ENCODE peak calls at places on chromosome 10, in ten cellular contexts. One of them, this sample, is unnamed.

GRCh38 chr10:96473866-96474265 is 39.9 kb downstream of the TLL2 start:
- DNase-seq in cardiac muscle cell: no peak
- DNase-seq in pancreas: no peak
- DNase-seq in astrocyte of the spinal cord: no peak
- DNase-seq in Jurkat, Clone E6-1: no peak
- DNase-seq in body of pancreas: no peak
- DNase-seq in transverse colon: no peak
- DNase-seq in SJSA1: no peak
- DNase-seq in AG09309: no peak
- DNase-seq in cardiac fibroblast: no peak
- DNase-seq in this sample: no peak

GRCh38 chr10:70967591-70968588 is 79.5 kb upstream of the PCBD1 start:
- DNase-seq in cardiac muscle cell: peak
- DNase-seq in AG09309: no peak
- DNase-seq in cardiac fibroblast: peak
- DNase-seq in astrocyte of the spinal cord: peak
- DNase-seq in pancreas: no peak
- DNase-seq in body of pancreas: no peak
- DNase-seq in Jurkat, Clone E6-1: no peak
- DNase-seq in transverse colon: no peak
- DNase-seq in SJSA1: no peak
- DNase-seq in this sample: no peak

GRCh38 chr10:121080324-121080807 is 229.2 kb downstream of the WDR11 start:
- DNase-seq in cardiac fibroblast: no peak
- DNase-seq in Jurkat, Clone E6-1: no peak
- DNase-seq in cardiac muscle cell: peak
- DNase-seq in SJSA1: no peak
- DNase-seq in pancreas: no peak
- DNase-seq in AG09309: no peak
- DNase-seq in body of pancreas: peak
- DNase-seq in astrocyte of the spinal cord: no peak
- DNase-seq in transverse colon: peak
- DNase-seq in this sample: no peak

GRCh38 chr10:51501396-51501795 is 198.0 kb downstream of the CSTF2T start:
- DNase-seq in AG09309: no peak
- DNase-seq in pancreas: no peak
- DNase-seq in SJSA1: no peak
- DNase-seq in cardiac muscle cell: peak
- DNase-seq in astrocyte of the spinal cord: no peak
- DNase-seq in transverse colon: no peak
- DNase-seq in body of pancreas: no peak
- DNase-seq in Jurkat, Clone E6-1: no peak
- DNase-seq in cardiac fibroblast: peak
- DNase-seq in this sample: no peak

GRCh38 chr10:74293686-74294365 is 142.8 kb downstream of the ADK start:
- DNase-seq in transverse colon: no peak
- DNase-seq in cardiac fibroblast: peak
- DNase-seq in Jurkat, Clone E6-1: no peak
- DNase-seq in body of pancreas: peak
- DNase-seq in cardiac muscle cell: peak
- DNase-seq in SJSA1: peak
- DNase-seq in AG09309: peak
- DNase-seq in pancreas: no peak
- DNase-seq in astrocyte of the spinal cord: peak
- DNase-seq in this sample: no peak

GRCh38 chr10:29797616-29798015 is 162.8 kb upstream of the SVIL start:
- DNase-seq in transverse colon: no peak
- DNase-seq in astrocyte of the spinal cord: no peak
- DNase-seq in AG09309: no peak
- DNase-seq in pancreas: no peak
- DNase-seq in cardiac fibroblast: no peak
- DNase-seq in cardiac muscle cell: no peak
- DNase-seq in SJSA1: no peak
- DNase-seq in Jurkat, Clone E6-1: no peak
- DNase-seq in body of pancreas: no peak
- DNase-seq in this sample: no peak

GRCh38 chr10:99785646-99786045 is 3.2 kb downstream of the ABCC2 start:
- DNase-seq in pancreas: no peak
- DNase-seq in AG09309: no peak
- DNase-seq in transverse colon: no peak
- DNase-seq in SJSA1: no peak
- DNase-seq in Jurkat, Clone E6-1: no peak
- DNase-seq in body of pancreas: no peak
- DNase-seq in cardiac fibroblast: no peak
- DNase-seq in astrocyte of the spinal cord: no peak
- DNase-seq in cardiac muscle cell: no peak
- DNase-seq in this sample: no peak

GRCh38 chr10:99555371-99556224 is 22.9 kb downstream of the NKX2-3 start:
- DNase-seq in Jurkat, Clone E6-1: no peak
- DNase-seq in cardiac fibroblast: no peak
- DNase-seq in pancreas: no peak
- DNase-seq in SJSA1: no peak
- DNase-seq in body of pancreas: no peak
- DNase-seq in transverse colon: no peak
- DNase-seq in AG09309: no peak
- DNase-seq in cardiac muscle cell: no peak
- DNase-seq in astrocyte of the spinal cord: no peak
- DNase-seq in this sample: no peak

GRCh38 chr10:70815504-70816219 is at the start of gene SGPL1:
- DNase-seq in pancreas: peak
- DNase-seq in AG09309: peak
- DNase-seq in cardiac fibroblast: peak
- DNase-seq in cardiac muscle cell: peak
- DNase-seq in Jurkat, Clone E6-1: peak
- DNase-seq in transverse colon: peak
- DNase-seq in SJSA1: peak
- DNase-seq in astrocyte of the spinal cord: peak
- DNase-seq in body of pancreas: peak
- DNase-seq in this sample: peak

GRCh38 chr10:46531737-46532136 is 24.7 kb downstream of the GPRIN2 start:
- DNase-seq in cardiac muscle cell: no peak
- DNase-seq in AG09309: no peak
- DNase-seq in cardiac fibroblast: no peak
- DNase-seq in pancreas: no peak
- DNase-seq in Jurkat, Clone E6-1: no peak
- DNase-seq in astrocyte of the spinal cord: no peak
- DNase-seq in SJSA1: no peak
- DNase-seq in body of pancreas: no peak
- DNase-seq in transverse colon: no peak
- DNase-seq in this sample: no peak

GRCh38 chr10:104809288-104810090 is 168.4 kb downstream of the SORCS3 start:
- DNase-seq in cardiac fibroblast: no peak
- DNase-seq in SJSA1: no peak
- DNase-seq in pancreas: no peak
- DNase-seq in AG09309: no peak
- DNase-seq in transverse colon: no peak
- DNase-seq in cardiac muscle cell: no peak
- DNase-seq in body of pancreas: no peak
- DNase-seq in astrocyte of the spinal cord: peak
- DNase-seq in Jurkat, Clone E6-1: peak
- DNase-seq in this sample: no peak

GRCh38 chr10:7891634-7892033 is 73.3 kb downstream of the TAF3 start:
- DNase-seq in body of pancreas: no peak
- DNase-seq in cardiac muscle cell: peak
- DNase-seq in transverse colon: no peak
- DNase-seq in pancreas: no peak
- DNase-seq in AG09309: no peak
- DNase-seq in SJSA1: peak
- DNase-seq in cardiac fibroblast: peak
- DNase-seq in Jurkat, Clone E6-1: no peak
- DNase-seq in astrocyte of the spinal cord: peak
- DNase-seq in this sample: no peak

GRCh38 chr10:74949843-74950765 is 123.7 kb downstream of the KAT6B start:
- DNase-seq in Jurkat, Clone E6-1: no peak
- DNase-seq in AG09309: no peak
- DNase-seq in transverse colon: no peak
- DNase-seq in cardiac muscle cell: no peak
- DNase-seq in cardiac fibroblast: no peak
- DNase-seq in body of pancreas: no peak
- DNase-seq in astrocyte of the spinal cord: no peak
- DNase-seq in pancreas: no peak
- DNase-seq in SJSA1: no peak
- DNase-seq in this sample: no peak

GRCh38 chr10:6578221-6579192 is 1.6 kb downstream of the PRKCQ start:
- DNase-seq in pancreas: no peak
- DNase-seq in astrocyte of the spinal cord: no peak
- DNase-seq in SJSA1: no peak
- DNase-seq in body of pancreas: no peak
- DNase-seq in cardiac muscle cell: no peak
- DNase-seq in transverse colon: no peak
- DNase-seq in cardiac fibroblast: no peak
- DNase-seq in AG09309: no peak
- DNase-seq in Jurkat, Clone E6-1: peak
- DNase-seq in this sample: peak

GRCh38 chr10:6579904-6580278 is at the start of gene PRKCQ:
- DNase-seq in body of pancreas: peak
- DNase-seq in Jurkat, Clone E6-1: no peak
- DNase-seq in cardiac fibroblast: peak
- DNase-seq in astrocyte of the spinal cord: peak
- DNase-seq in cardiac muscle cell: peak
- DNase-seq in SJSA1: peak
- DNase-seq in AG09309: no peak
- DNase-seq in pancreas: peak
- DNase-seq in transverse colon: peak
- DNase-seq in this sample: no peak

GRCh38 chr10:6581750-6582697 is 1.9 kb upstream of the PRKCQ start:
- DNase-seq in pancreas: no peak
- DNase-seq in transverse colon: no peak
- DNase-seq in Jurkat, Clone E6-1: no peak
- DNase-seq in AG09309: no peak
- DNase-seq in cardiac muscle cell: no peak
- DNase-seq in cardiac fibroblast: no peak
- DNase-seq in body of pancreas: no peak
- DNase-seq in SJSA1: no peak
- DNase-seq in astrocyte of the spinal cord: no peak
- DNase-seq in this sample: no peak

GRCh38 chr10:6580279-6581029 is 378 bp upstream of the PRKCQ start:
- DNase-seq in Jurkat, Clone E6-1: no peak
- DNase-seq in transverse colon: peak
- DNase-seq in cardiac muscle cell: peak
- DNase-seq in cardiac fibroblast: peak
- DNase-seq in SJSA1: peak
- DNase-seq in AG09309: no peak
- DNase-seq in astrocyte of the spinal cord: peak
- DNase-seq in pancreas: peak
- DNase-seq in body of pancreas: peak
- DNase-seq in this sample: peak

GRCh38 chr10:6579193-6579903 is 728 bp downstream of the PRKCQ start:
- DNase-seq in pancreas: peak
- DNase-seq in AG09309: no peak
- DNase-seq in astrocyte of the spinal cord: peak
- DNase-seq in cardiac fibroblast: no peak
- DNase-seq in Jurkat, Clone E6-1: no peak
- DNase-seq in body of pancreas: peak
- DNase-seq in cardiac muscle cell: no peak
- DNase-seq in transverse colon: no peak
- DNase-seq in SJSA1: no peak
- DNase-seq in this sample: peak
- H3K4me3 ChIP-seq in pancreas: peak
- H3K4me3 ChIP-seq in AG09309: no peak
- H3K4me3 ChIP-seq in astrocyte of the spinal cord: peak
- H3K4me3 ChIP-seq in cardiac fibroblast: peak
- H3K4me3 ChIP-seq in Jurkat, Clone E6-1: peak
- H3K4me3 ChIP-seq in body of pancreas: no peak
- H3K4me3 ChIP-seq in cardiac muscle cell: peak
- H3K4me3 ChIP-seq in transverse colon: peak
- H3K4me3 ChIP-seq in SJSA1: no peak
- H3K4me3 ChIP-seq in this sample: peak

GRCh38 chr10:79905322-79906314 is 43.3 kb downstream of the SFTPD start:
- DNase-seq in SJSA1: peak
- DNase-seq in transverse colon: no peak
- DNase-seq in cardiac fibroblast: peak
- DNase-seq in AG09309: peak
- DNase-seq in cardiac muscle cell: peak
- DNase-seq in body of pancreas: peak
- DNase-seq in Jurkat, Clone E6-1: no peak
- DNase-seq in pancreas: no peak
- DNase-seq in astrocyte of the spinal cord: peak
- DNase-seq in this sample: no peak

GRCh38 chr10:79910344-79910743 is 38.6 kb downstream of the SFTPD start:
- DNase-seq in Jurkat, Clone E6-1: no peak
- DNase-seq in transverse colon: no peak
- DNase-seq in body of pancreas: peak
- DNase-seq in pancreas: no peak
- DNase-seq in astrocyte of the spinal cord: no peak
- DNase-seq in AG09309: no peak
- DNase-seq in SJSA1: no peak
- DNase-seq in cardiac muscle cell: no peak
- DNase-seq in cardiac fibroblast: no peak
- DNase-seq in this sample: no peak

GRCh38 chr10:79904671-79905321 is 44.1 kb downstream of the SFTPD start:
- DNase-seq in Jurkat, Clone E6-1: no peak
- DNase-seq in SJSA1: peak
- DNase-seq in AG09309: peak
- DNase-seq in cardiac muscle cell: peak
- DNase-seq in body of pancreas: peak
- DNase-seq in transverse colon: peak
- DNase-seq in cardiac fibroblast: peak
- DNase-seq in astrocyte of the spinal cord: peak
- DNase-seq in pancreas: peak
- DNase-seq in this sample: no peak
- H3K4me3 ChIP-seq in Jurkat, Clone E6-1: peak
- H3K4me3 ChIP-seq in SJSA1: peak
- H3K4me3 ChIP-seq in AG09309: peak
- H3K4me3 ChIP-seq in cardiac muscle cell: peak
- H3K4me3 ChIP-seq in body of pancreas: peak
- H3K4me3 ChIP-seq in transverse colon: peak
- H3K4me3 ChIP-seq in cardiac fibroblast: peak
- H3K4me3 ChIP-seq in astrocyte of the spinal cord: peak
- H3K4me3 ChIP-seq in pancreas: peak
- H3K4me3 ChIP-seq in this sample: no peak

GRCh38 chr10:69229565-69229886 is 9.4 kb downstream of the HKDC1 start:
- DNase-seq in SJSA1: no peak
- DNase-seq in cardiac muscle cell: no peak
- DNase-seq in cardiac fibroblast: no peak
- DNase-seq in Jurkat, Clone E6-1: no peak
- DNase-seq in pancreas: no peak
- DNase-seq in body of pancreas: no peak
- DNase-seq in transverse colon: no peak
- DNase-seq in AG09309: no peak
- DNase-seq in astrocyte of the spinal cord: no peak
- DNase-seq in this sample: no peak
- H3K4me3 ChIP-seq in SJSA1: no peak
- H3K4me3 ChIP-seq in cardiac muscle cell: no peak
- H3K4me3 ChIP-seq in cardiac fibroblast: no peak
- H3K4me3 ChIP-seq in Jurkat, Clone E6-1: no peak
- H3K4me3 ChIP-seq in pancreas: no peak
- H3K4me3 ChIP-seq in body of pancreas: no peak
- H3K4me3 ChIP-seq in transverse colon: no peak
- H3K4me3 ChIP-seq in AG09309: no peak
- H3K4me3 ChIP-seq in astrocyte of the spinal cord: no peak
- H3K4me3 ChIP-seq in this sample: no peak

GRCh38 chr10:22634606-22635467 is 79.5 kb downstream of the PIP4K2A start:
- DNase-seq in SJSA1: no peak
- DNase-seq in transverse colon: no peak
- DNase-seq in cardiac muscle cell: no peak
- DNase-seq in cardiac fibroblast: no peak
- DNase-seq in pancreas: no peak
- DNase-seq in AG09309: no peak
- DNase-seq in Jurkat, Clone E6-1: no peak
- DNase-seq in astrocyte of the spinal cord: no peak
- DNase-seq in body of pancreas: no peak
- DNase-seq in this sample: no peak
- H3K4me3 ChIP-seq in SJSA1: no peak
- H3K4me3 ChIP-seq in transverse colon: no peak
- H3K4me3 ChIP-seq in cardiac muscle cell: no peak
- H3K4me3 ChIP-seq in cardiac fibroblast: no peak
- H3K4me3 ChIP-seq in pancreas: no peak
- H3K4me3 ChIP-seq in AG09309: no peak
- H3K4me3 ChIP-seq in Jurkat, Clone E6-1: no peak
- H3K4me3 ChIP-seq in astrocyte of the spinal cord: no peak
- H3K4me3 ChIP-seq in body of pancreas: no peak
- H3K4me3 ChIP-seq in this sample: no peak